ENCODE peak calls at places on chromosomes 6 and 20, in four cellular contexts. One of them, this sample, is unnamed.

GRCh38 chr20:32037929-32038328 is 14.1 kb upstream of the HCK start:
- DNase-seq in GM12878: no peak
- DNase-seq in IMR-90: peak; percentile 59
- DNase-seq in SK-N-SH: no peak
- DNase-seq in this sample: peak; percentile 23

GRCh38 chr6:1912731-1913130 is 303.0 kb downstream of the FOXC1 start:
- DNase-seq in SK-N-SH: no peak
- DNase-seq in GM12878: no peak
- DNase-seq in IMR-90: no peak
- DNase-seq in this sample: no peak

GRCh38 chr6:30238178-30238795 is 25.1 kb upstream of the TRIM26 start:
- DNase-seq in SK-N-SH: peak; percentile 44
- DNase-seq in GM12878: no peak
- DNase-seq in IMR-90: peak; percentile 31
- DNase-seq in this sample: peak; percentile 31

GRCh38 chr6:129136751-129137150 is 253.8 kb downstream of the LAMA2 start:
- DNase-seq in GM12878: no peak
- DNase-seq in SK-N-SH: no peak
- DNase-seq in IMR-90: no peak
- DNase-seq in this sample: no peak

GRCh38 chr20:49831022-49831769 is 18.6 kb downstream of the SLC9A8 start:
- DNase-seq in SK-N-SH: no peak
- DNase-seq in IMR-90: no peak
- DNase-seq in GM12878: no peak
- DNase-seq in this sample: no peak

GRCh38 chr6:134267917-134268361 is 50.0 kb downstream of the SGK1 start:
- DNase-seq in IMR-90: no peak
- DNase-seq in SK-N-SH: no peak
- DNase-seq in GM12878: no peak
- DNase-seq in this sample: no peak

GRCh38 chr6:150830409-150831165 is 34.9 kb upstream of the MTHFD1L start:
- DNase-seq in GM12878: no peak
- DNase-seq in SK-N-SH: no peak
- DNase-seq in IMR-90: peak; percentile 77
- DNase-seq in this sample: no peak

GRCh38 chr20:64161595-64162238 is 2.5 kb upstream of the MYT1 start:
- DNase-seq in GM12878: no peak
- DNase-seq in SK-N-SH: no peak
- DNase-seq in IMR-90: peak; percentile 38
- DNase-seq in this sample: peak; percentile 19

GRCh38 chr6:148144917-148145521 is 197.6 kb upstream of the SASH1 start:
- DNase-seq in GM12878: no peak
- DNase-seq in SK-N-SH: peak; percentile 32
- DNase-seq in IMR-90: peak; percentile 73
- DNase-seq in this sample: peak; percentile 71

GRCh38 chr6:133408543-133408942 is 167.4 kb downstream of the EYA4 start:
- DNase-seq in GM12878: no peak
- DNase-seq in IMR-90: peak; percentile 68
- DNase-seq in SK-N-SH: no peak
- DNase-seq in this sample: no peak

GRCh38 chr6:104601008-104601745 is 258.5 kb downstream of the HACE1 start:
- DNase-seq in SK-N-SH: no peak
- DNase-seq in GM12878: no peak
- DNase-seq in IMR-90: no peak
- DNase-seq in this sample: no peak

GRCh38 chr6:31575335-31575901 is at the start of gene TNF:
- DNase-seq in SK-N-SH: no peak
- DNase-seq in GM12878: peak; percentile 91
- DNase-seq in IMR-90: no peak
- DNase-seq in this sample: no peak

GRCh38 chr6:3447005-3447404 is 9.8 kb downstream of the SLC22A23 start:
- DNase-seq in GM12878: no peak
- DNase-seq in IMR-90: no peak
- DNase-seq in SK-N-SH: no peak
- DNase-seq in this sample: no peak

GRCh38 chr6:101393291-101394251 is at the start of gene GRIK2:
- DNase-seq in SK-N-SH: peak; percentile 81
- DNase-seq in IMR-90: peak; percentile 47
- DNase-seq in GM12878: no peak
- DNase-seq in this sample: no peak

GRCh38 chr6:154370545-154370944 is 13.9 kb upstream of the IPCEF1 start:
- DNase-seq in GM12878: no peak
- DNase-seq in IMR-90: peak; percentile 58
- DNase-seq in SK-N-SH: peak; percentile 52
- DNase-seq in this sample: no peak

GRCh38 chr6:48826884-48827701 is 636.0 kb downstream of the MMUT start:
- DNase-seq in SK-N-SH: no peak
- DNase-seq in IMR-90: peak; percentile 97
- DNase-seq in GM12878: no peak
- DNase-seq in this sample: peak; percentile 96

GRCh38 chr6:155495011-155495768 is 39.6 kb upstream of the NOX3 start:
- DNase-seq in SK-N-SH: peak; percentile 17
- DNase-seq in GM12878: no peak
- DNase-seq in IMR-90: peak; percentile 92
- DNase-seq in this sample: no peak

GRCh38 chr20:5843054-5843731 is 93.0 kb downstream of the SHLD1 start:
- DNase-seq in SK-N-SH: no peak
- DNase-seq in GM12878: peak; percentile 55
- DNase-seq in IMR-90: no peak
- DNase-seq in this sample: no peak

GRCh38 chr6:138953451-138953850 is 34.6 kb downstream of the REPS1 start:
- DNase-seq in GM12878: no peak
- DNase-seq in SK-N-SH: no peak
- DNase-seq in IMR-90: peak; percentile 22
- DNase-seq in this sample: no peak

GRCh38 chr6:82679232-82679631 is 315.6 kb downstream of the TPBG start:
- DNase-seq in SK-N-SH: no peak
- DNase-seq in IMR-90: no peak
- DNase-seq in GM12878: no peak
- DNase-seq in this sample: no peak

GRCh38 chr6:16482702-16483314 is 244.4 kb downstream of the GMPR start:
- DNase-seq in IMR-90: no peak
- DNase-seq in SK-N-SH: no peak
- DNase-seq in GM12878: no peak
- DNase-seq in this sample: no peak

GRCh38 chr6:133991096-133991593 is 38.1 kb downstream of the TBPL1 start:
- DNase-seq in SK-N-SH: no peak
- DNase-seq in IMR-90: peak; percentile 90
- DNase-seq in GM12878: no peak
- DNase-seq in this sample: peak; percentile 20

GRCh38 chr6:44738652-44739141 is 351.2 kb downstream of the CDC5L start:
- DNase-seq in IMR-90: peak; percentile 16
- DNase-seq in SK-N-SH: no peak
- DNase-seq in GM12878: peak; percentile 68
- DNase-seq in this sample: no peak

GRCh38 chr20:44395183-44395962 is 39.9 kb downstream of the HNF4A start:
- DNase-seq in IMR-90: no peak
- DNase-seq in GM12878: no peak
- DNase-seq in SK-N-SH: no peak
- DNase-seq in this sample: no peak

GRCh38 chr20:49420292-49420691 is 62.2 kb downstream of the KCNB1 start:
- DNase-seq in GM12878: no peak
- DNase-seq in SK-N-SH: no peak
- DNase-seq in IMR-90: no peak
- DNase-seq in this sample: no peak

GRCh38 chr6:28707387-28708282 is 182.0 kb downstream of the GPX5 start:
- DNase-seq in IMR-90: no peak
- DNase-seq in GM12878: no peak
- DNase-seq in SK-N-SH: no peak
- DNase-seq in this sample: no peak

GRCh38 chr6:41428995-41429417 is 93.6 kb downstream of the NCR2 start:
- DNase-seq in IMR-90: peak; percentile 18
- DNase-seq in GM12878: no peak
- DNase-seq in SK-N-SH: no peak
- DNase-seq in this sample: no peak

DNA sequence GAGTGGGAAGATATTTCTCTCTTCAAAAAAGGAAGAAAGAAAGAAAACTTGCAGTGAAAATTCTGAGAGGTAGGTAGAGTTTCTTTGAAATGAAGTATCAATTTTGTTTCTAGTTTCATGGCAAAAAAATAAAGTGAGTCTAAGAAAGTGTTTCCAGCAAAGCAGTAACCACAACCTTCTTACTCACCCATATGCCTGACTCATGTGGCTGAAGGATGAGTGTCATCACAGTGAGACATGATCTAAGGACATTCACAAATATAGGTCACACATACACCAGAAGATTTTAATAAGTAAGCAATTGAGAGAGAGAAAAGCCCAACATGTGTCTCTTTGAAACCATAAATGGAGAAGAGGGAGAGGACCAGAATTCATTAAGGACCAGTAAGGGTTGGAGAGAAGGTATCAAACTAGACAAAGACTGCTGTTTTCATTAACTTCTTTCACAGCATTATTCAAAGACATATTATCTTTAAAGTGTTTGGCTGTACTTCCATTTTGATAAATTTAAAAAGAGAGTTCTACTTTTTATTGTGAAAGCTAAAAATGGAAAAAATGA is 169.5 kb downstream of the FRK start:
- DNase-seq in GM12878: peak; percentile 70
- DNase-seq in SK-N-SH: no peak
- DNase-seq in IMR-90: peak; percentile 30
- DNase-seq in this sample: peak; percentile 2
- TF ChIP-seq SMC3 in GM12878: no peak
- TF ChIP-seq SMC3 in SK-N-SH: no peak
- TF ChIP-seq SMC3 in IMR-90: no peak
- TF ChIP-seq SMC3 in this sample: no peak

GRCh38 chr20:41150664-41151063 is 13.3 kb downstream of the PLCG1 start:
- DNase-seq in IMR-90: peak; percentile 29
- DNase-seq in SK-N-SH: no peak
- DNase-seq in GM12878: no peak
- DNase-seq in this sample: no peak
- TF ChIP-seq SMC3 in IMR-90: no peak
- TF ChIP-seq SMC3 in SK-N-SH: no peak
- TF ChIP-seq SMC3 in GM12878: no peak
- TF ChIP-seq SMC3 in this sample: no peak

DNA sequence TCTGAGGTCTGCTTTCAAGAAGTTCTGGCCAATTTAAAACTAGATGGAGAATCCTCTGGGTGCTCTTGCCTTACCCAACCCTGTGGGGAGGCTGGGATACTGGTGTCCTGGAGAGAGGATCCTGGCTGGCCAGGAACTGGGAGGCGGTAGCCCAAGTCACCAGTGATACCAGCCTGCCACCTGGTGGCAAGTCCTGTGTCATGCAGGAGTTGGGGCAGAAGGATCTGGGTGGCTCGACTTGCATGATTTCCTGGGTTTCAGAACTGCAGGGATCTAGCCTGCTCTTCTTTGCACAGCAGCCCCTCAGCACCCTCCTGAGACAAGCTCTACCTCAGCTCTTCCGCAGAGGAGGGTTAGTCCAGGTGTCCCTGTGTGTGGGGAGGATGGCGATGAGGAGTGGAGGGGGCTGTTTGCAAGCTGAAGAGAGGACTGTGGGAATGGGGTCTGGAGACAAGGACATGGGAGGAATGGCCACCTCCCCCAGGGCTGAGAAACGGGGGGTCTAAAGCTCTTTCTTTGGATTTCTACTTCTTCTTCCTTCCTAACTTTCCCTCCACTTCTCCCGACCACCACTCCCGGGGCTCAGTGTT is 4.2 kb downstream of the KCNK17 start:
- DNase-seq in GM12878: no peak
- DNase-seq in SK-N-SH: peak; percentile 88
- DNase-seq in IMR-90: peak; percentile 62
- DNase-seq in this sample: peak; percentile 74
- TF ChIP-seq SMC3 in GM12878: peak; percentile 90
- TF ChIP-seq SMC3 in SK-N-SH: peak; percentile 92
- TF ChIP-seq SMC3 in IMR-90: peak; percentile 80
- TF ChIP-seq SMC3 in this sample: peak; percentile 79

GRCh38 chr20:53061305-53061704 is 89.1 kb downstream of the TSHZ2 start:
- DNase-seq in GM12878: no peak
- DNase-seq in SK-N-SH: no peak
- DNase-seq in IMR-90: no peak
- DNase-seq in this sample: no peak
- TF ChIP-seq SMC3 in GM12878: no peak
- TF ChIP-seq SMC3 in SK-N-SH: no peak
- TF ChIP-seq SMC3 in IMR-90: no peak
- TF ChIP-seq SMC3 in this sample: no peak

DNA sequence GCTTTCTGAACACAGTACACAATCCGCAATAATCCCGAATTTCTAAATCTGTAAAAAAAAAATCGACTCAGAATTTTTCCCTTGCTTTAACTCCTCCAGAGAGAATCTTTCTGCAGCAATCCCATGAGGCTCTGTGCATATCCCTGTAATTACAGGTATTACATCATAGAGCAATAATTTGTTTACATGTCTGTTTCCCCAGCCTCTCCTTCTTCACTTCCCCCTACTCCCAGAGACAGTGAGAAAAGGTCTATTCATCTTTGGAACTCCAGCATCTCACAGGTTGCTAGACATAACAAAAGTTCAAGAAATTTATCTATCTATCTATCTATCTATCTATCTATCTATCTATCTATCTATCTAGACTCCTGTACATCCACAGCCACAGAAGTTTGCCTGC is 26.0 kb downstream of the KLHL31 start:
- DNase-seq in IMR-90: no peak
- DNase-seq in SK-N-SH: no peak
- DNase-seq in GM12878: no peak
- DNase-seq in this sample: no peak
- TF ChIP-seq SMC3 in IMR-90: no peak
- TF ChIP-seq SMC3 in SK-N-SH: no peak
- TF ChIP-seq SMC3 in GM12878: no peak
- TF ChIP-seq SMC3 in this sample: no peak

GRCh38 chr6:139977887-139978332 is 603.5 kb upstream of the CITED2 start:
- DNase-seq in GM12878: no peak
- DNase-seq in SK-N-SH: no peak
- DNase-seq in IMR-90: peak; percentile 72
- DNase-seq in this sample: no peak
- TF ChIP-seq SMC3 in GM12878: no peak
- TF ChIP-seq SMC3 in SK-N-SH: no peak
- TF ChIP-seq SMC3 in IMR-90: no peak
- TF ChIP-seq SMC3 in this sample: peak; percentile 18